ENCODE peak calls at places on chromosomes 7 and 10, in nine cellular contexts. One of them, this sample, is unnamed.

GRCh38 chr10:27503498-27504006 is 552 bp upstream of the RAB18 start:
- DNase-seq in lower lobe of right lung: no peak
- DNase-seq in activated CD4-positive, alpha-beta T cell treated with anti-CD3 and anti-CD28 coated beads, Interleukin-2, amount 50 U/mL, for 1 hour: no peak
- DNase-seq in DMS153: no peak
- DNase-seq in RPMI8226: no peak
- DNase-seq in choroid plexus epithelial cell: no peak
- DNase-seq in hepatocyte: no peak
- DNase-seq in psoas muscle: no peak
- DNase-seq in cortex of kidney: no peak
- DNase-seq in this sample: no peak

GRCh38 chr7:23062452-23062851 is 43.1 kb upstream of the KLHL7 start:
- DNase-seq in lower lobe of right lung: no peak
- DNase-seq in activated CD4-positive, alpha-beta T cell treated with anti-CD3 and anti-CD28 coated beads, Interleukin-2, amount 50 U/mL, for 1 hour: no peak
- DNase-seq in DMS153: no peak
- DNase-seq in RPMI8226: no peak
- DNase-seq in choroid plexus epithelial cell: peak; percentile 21
- DNase-seq in hepatocyte: no peak
- DNase-seq in psoas muscle: no peak
- DNase-seq in cortex of kidney: no peak
- DNase-seq in this sample: no peak

GRCh38 chr10:78973901-78974408 is 94.8 kb upstream of the ZMIZ1 start:
- DNase-seq in lower lobe of right lung: peak; percentile 82
- DNase-seq in activated CD4-positive, alpha-beta T cell treated with anti-CD3 and anti-CD28 coated beads, Interleukin-2, amount 50 U/mL, for 1 hour: peak; percentile 33
- DNase-seq in DMS153: peak; percentile 92
- DNase-seq in RPMI8226: peak; percentile 56
- DNase-seq in choroid plexus epithelial cell: peak; percentile 67
- DNase-seq in hepatocyte: peak; percentile 80
- DNase-seq in psoas muscle: peak; percentile 89
- DNase-seq in cortex of kidney: no peak
- DNase-seq in this sample: peak; percentile 16

GRCh38 chr7:101398631-101399289 is 36.1 kb downstream of the COL26A1 start:
- DNase-seq in lower lobe of right lung: no peak
- DNase-seq in activated CD4-positive, alpha-beta T cell treated with anti-CD3 and anti-CD28 coated beads, Interleukin-2, amount 50 U/mL, for 1 hour: no peak
- DNase-seq in DMS153: no peak
- DNase-seq in RPMI8226: no peak
- DNase-seq in choroid plexus epithelial cell: no peak
- DNase-seq in hepatocyte: no peak
- DNase-seq in psoas muscle: no peak
- DNase-seq in cortex of kidney: no peak
- DNase-seq in this sample: no peak

GRCh38 chr10:49165940-49166803 is 22.0 kb downstream of the TMEM273 start:
- DNase-seq in lower lobe of right lung: no peak
- DNase-seq in activated CD4-positive, alpha-beta T cell treated with anti-CD3 and anti-CD28 coated beads, Interleukin-2, amount 50 U/mL, for 1 hour: no peak
- DNase-seq in DMS153: no peak
- DNase-seq in RPMI8226: no peak
- DNase-seq in choroid plexus epithelial cell: no peak
- DNase-seq in hepatocyte: no peak
- DNase-seq in psoas muscle: no peak
- DNase-seq in cortex of kidney: no peak
- DNase-seq in this sample: no peak

GRCh38 chr7:157679607-157680006 is 342.8 kb downstream of the DNAJB6 start:
- DNase-seq in lower lobe of right lung: no peak
- DNase-seq in activated CD4-positive, alpha-beta T cell treated with anti-CD3 and anti-CD28 coated beads, Interleukin-2, amount 50 U/mL, for 1 hour: no peak
- DNase-seq in DMS153: no peak
- DNase-seq in RPMI8226: no peak
- DNase-seq in choroid plexus epithelial cell: peak; percentile 14
- DNase-seq in hepatocyte: no peak
- DNase-seq in psoas muscle: no peak
- DNase-seq in cortex of kidney: no peak
- DNase-seq in this sample: no peak

GRCh38 chr10:71717056-71717755 is 2.4 kb downstream of the C10orf105 start:
- DNase-seq in lower lobe of right lung: no peak
- DNase-seq in activated CD4-positive, alpha-beta T cell treated with anti-CD3 and anti-CD28 coated beads, Interleukin-2, amount 50 U/mL, for 1 hour: no peak
- DNase-seq in DMS153: no peak
- DNase-seq in RPMI8226: no peak
- DNase-seq in choroid plexus epithelial cell: no peak
- DNase-seq in hepatocyte: no peak
- DNase-seq in psoas muscle: no peak
- DNase-seq in cortex of kidney: no peak
- DNase-seq in this sample: no peak

GRCh38 chr7:92417913-92418312 is 29.4 kb upstream of the GATAD1 start:
- DNase-seq in lower lobe of right lung: no peak
- DNase-seq in activated CD4-positive, alpha-beta T cell treated with anti-CD3 and anti-CD28 coated beads, Interleukin-2, amount 50 U/mL, for 1 hour: no peak
- DNase-seq in DMS153: no peak
- DNase-seq in RPMI8226: no peak
- DNase-seq in choroid plexus epithelial cell: no peak
- DNase-seq in hepatocyte: no peak
- DNase-seq in psoas muscle: no peak
- DNase-seq in cortex of kidney: no peak
- DNase-seq in this sample: no peak

GRCh38 chr10:88794731-88795130 is 7.8 kb upstream of the LIPM start:
- DNase-seq in lower lobe of right lung: no peak
- DNase-seq in activated CD4-positive, alpha-beta T cell treated with anti-CD3 and anti-CD28 coated beads, Interleukin-2, amount 50 U/mL, for 1 hour: no peak
- DNase-seq in DMS153: no peak
- DNase-seq in RPMI8226: no peak
- DNase-seq in choroid plexus epithelial cell: no peak
- DNase-seq in hepatocyte: no peak
- DNase-seq in psoas muscle: no peak
- DNase-seq in cortex of kidney: no peak
- DNase-seq in this sample: no peak

GRCh38 chr7:69599879-69600764 is 1.8 kb downstream of the AUTS2 start:
- DNase-seq in lower lobe of right lung: no peak
- DNase-seq in activated CD4-positive, alpha-beta T cell treated with anti-CD3 and anti-CD28 coated beads, Interleukin-2, amount 50 U/mL, for 1 hour: no peak
- DNase-seq in DMS153: no peak
- DNase-seq in RPMI8226: no peak
- DNase-seq in choroid plexus epithelial cell: no peak
- DNase-seq in hepatocyte: peak; percentile 32
- DNase-seq in psoas muscle: no peak
- DNase-seq in cortex of kidney: no peak
- DNase-seq in this sample: peak; percentile 71

GRCh38 chr7:129607471-129608120 is 3.9 kb upstream of the NRF1 start:
- DNase-seq in lower lobe of right lung: no peak
- DNase-seq in activated CD4-positive, alpha-beta T cell treated with anti-CD3 and anti-CD28 coated beads, Interleukin-2, amount 50 U/mL, for 1 hour: peak; percentile 37
- DNase-seq in DMS153: no peak
- DNase-seq in RPMI8226: peak; percentile 52
- DNase-seq in choroid plexus epithelial cell: peak; percentile 62
- DNase-seq in hepatocyte: peak; percentile 35
- DNase-seq in psoas muscle: no peak
- DNase-seq in cortex of kidney: no peak
- DNase-seq in this sample: peak; percentile 67

GRCh38 chr7:128042027-128042426 is 10.8 kb upstream of the LRRC4 start:
- DNase-seq in lower lobe of right lung: no peak
- DNase-seq in activated CD4-positive, alpha-beta T cell treated with anti-CD3 and anti-CD28 coated beads, Interleukin-2, amount 50 U/mL, for 1 hour: no peak
- DNase-seq in DMS153: no peak
- DNase-seq in RPMI8226: no peak
- DNase-seq in choroid plexus epithelial cell: no peak
- DNase-seq in hepatocyte: no peak
- DNase-seq in psoas muscle: no peak
- DNase-seq in cortex of kidney: no peak
- DNase-seq in this sample: no peak

GRCh38 chr7:2820508-2820934 is 23.6 kb downstream of the GNA12 start:
- DNase-seq in lower lobe of right lung: peak; percentile 81
- DNase-seq in activated CD4-positive, alpha-beta T cell treated with anti-CD3 and anti-CD28 coated beads, Interleukin-2, amount 50 U/mL, for 1 hour: no peak
- DNase-seq in DMS153: no peak
- DNase-seq in RPMI8226: peak; percentile 21
- DNase-seq in choroid plexus epithelial cell: peak; percentile 98
- DNase-seq in hepatocyte: peak; percentile 67
- DNase-seq in psoas muscle: peak; percentile 84
- DNase-seq in cortex of kidney: no peak
- DNase-seq in this sample: no peak

GRCh38 chr7:47132471-47132870 is 449.4 kb downstream of the TNS3 start:
- DNase-seq in lower lobe of right lung: no peak
- DNase-seq in activated CD4-positive, alpha-beta T cell treated with anti-CD3 and anti-CD28 coated beads, Interleukin-2, amount 50 U/mL, for 1 hour: no peak
- DNase-seq in DMS153: no peak
- DNase-seq in RPMI8226: no peak
- DNase-seq in choroid plexus epithelial cell: no peak
- DNase-seq in hepatocyte: no peak
- DNase-seq in psoas muscle: no peak
- DNase-seq in cortex of kidney: no peak
- DNase-seq in this sample: no peak

GRCh38 chr7:47465191-47465590 is 116.7 kb downstream of the TNS3 start:
- DNase-seq in lower lobe of right lung: no peak
- DNase-seq in activated CD4-positive, alpha-beta T cell treated with anti-CD3 and anti-CD28 coated beads, Interleukin-2, amount 50 U/mL, for 1 hour: no peak
- DNase-seq in DMS153: no peak
- DNase-seq in RPMI8226: no peak
- DNase-seq in choroid plexus epithelial cell: no peak
- DNase-seq in hepatocyte: no peak
- DNase-seq in psoas muscle: peak; percentile 68
- DNase-seq in cortex of kidney: no peak
- DNase-seq in this sample: no peak

GRCh38 chr7:26815452-26815851 is 48.9 kb downstream of the SKAP2 start:
- DNase-seq in lower lobe of right lung: no peak
- DNase-seq in activated CD4-positive, alpha-beta T cell treated with anti-CD3 and anti-CD28 coated beads, Interleukin-2, amount 50 U/mL, for 1 hour: no peak
- DNase-seq in DMS153: no peak
- DNase-seq in RPMI8226: no peak
- DNase-seq in choroid plexus epithelial cell: no peak
- DNase-seq in hepatocyte: no peak
- DNase-seq in psoas muscle: no peak
- DNase-seq in cortex of kidney: no peak
- DNase-seq in this sample: no peak

GRCh38 chr7:137962875-137963507 is 38.9 kb downstream of the CREB3L2 start:
- DNase-seq in lower lobe of right lung: no peak
- DNase-seq in activated CD4-positive, alpha-beta T cell treated with anti-CD3 and anti-CD28 coated beads, Interleukin-2, amount 50 U/mL, for 1 hour: no peak
- DNase-seq in DMS153: no peak
- DNase-seq in RPMI8226: no peak
- DNase-seq in choroid plexus epithelial cell: no peak
- DNase-seq in hepatocyte: no peak
- DNase-seq in psoas muscle: no peak
- DNase-seq in cortex of kidney: no peak
- DNase-seq in this sample: no peak

GRCh38 chr10:3955954-3956617 is 171.1 kb upstream of the KLF6 start:
- DNase-seq in lower lobe of right lung: no peak
- DNase-seq in activated CD4-positive, alpha-beta T cell treated with anti-CD3 and anti-CD28 coated beads, Interleukin-2, amount 50 U/mL, for 1 hour: no peak
- DNase-seq in DMS153: peak; percentile 68
- DNase-seq in RPMI8226: no peak
- DNase-seq in choroid plexus epithelial cell: no peak
- DNase-seq in hepatocyte: no peak
- DNase-seq in psoas muscle: no peak
- DNase-seq in cortex of kidney: no peak
- DNase-seq in this sample: no peak

GRCh38 chr7:142671506-142671905 is 77.8 kb upstream of the PRSS1 start:
- DNase-seq in lower lobe of right lung: no peak
- DNase-seq in activated CD4-positive, alpha-beta T cell treated with anti-CD3 and anti-CD28 coated beads, Interleukin-2, amount 50 U/mL, for 1 hour: no peak
- DNase-seq in DMS153: no peak
- DNase-seq in RPMI8226: peak; percentile 66
- DNase-seq in choroid plexus epithelial cell: no peak
- DNase-seq in hepatocyte: no peak
- DNase-seq in psoas muscle: no peak
- DNase-seq in cortex of kidney: no peak
- DNase-seq in this sample: no peak

GRCh38 chr7:134788191-134788590 is 8.8 kb downstream of the CALD1 start:
- DNase-seq in lower lobe of right lung: no peak
- DNase-seq in activated CD4-positive, alpha-beta T cell treated with anti-CD3 and anti-CD28 coated beads, Interleukin-2, amount 50 U/mL, for 1 hour: no peak
- DNase-seq in DMS153: no peak
- DNase-seq in RPMI8226: no peak
- DNase-seq in choroid plexus epithelial cell: peak; percentile 18
- DNase-seq in hepatocyte: no peak
- DNase-seq in psoas muscle: no peak
- DNase-seq in cortex of kidney: no peak
- DNase-seq in this sample: no peak

GRCh38 chr10:133608855-133609254 is 17.7 kb downstream of the FRG2B start:
- DNase-seq in lower lobe of right lung: no peak
- DNase-seq in activated CD4-positive, alpha-beta T cell treated with anti-CD3 and anti-CD28 coated beads, Interleukin-2, amount 50 U/mL, for 1 hour: no peak
- DNase-seq in DMS153: no peak
- DNase-seq in RPMI8226: peak; percentile 2
- DNase-seq in choroid plexus epithelial cell: peak; percentile 33
- DNase-seq in hepatocyte: no peak
- DNase-seq in psoas muscle: no peak
- DNase-seq in cortex of kidney: no peak
- DNase-seq in this sample: no peak

GRCh38 chr7:28517206-28517605 is 104.9 kb downstream of the CREB5 start:
- DNase-seq in lower lobe of right lung: no peak
- DNase-seq in activated CD4-positive, alpha-beta T cell treated with anti-CD3 and anti-CD28 coated beads, Interleukin-2, amount 50 U/mL, for 1 hour: no peak
- DNase-seq in DMS153: no peak
- DNase-seq in RPMI8226: no peak
- DNase-seq in choroid plexus epithelial cell: no peak
- DNase-seq in hepatocyte: no peak
- DNase-seq in psoas muscle: no peak
- DNase-seq in cortex of kidney: no peak
- DNase-seq in this sample: no peak

GRCh38 chr7:155517969-155518368 is 28.4 kb downstream of the CNPY1 start:
- DNase-seq in lower lobe of right lung: no peak
- DNase-seq in activated CD4-positive, alpha-beta T cell treated with anti-CD3 and anti-CD28 coated beads, Interleukin-2, amount 50 U/mL, for 1 hour: no peak
- DNase-seq in DMS153: no peak
- DNase-seq in RPMI8226: no peak
- DNase-seq in choroid plexus epithelial cell: no peak
- DNase-seq in hepatocyte: no peak
- DNase-seq in psoas muscle: no peak
- DNase-seq in cortex of kidney: no peak
- DNase-seq in this sample: no peak

GRCh38 chr7:105799006-105799405 is 77.4 kb downstream of the ATXN7L1 start:
- DNase-seq in lower lobe of right lung: no peak
- DNase-seq in activated CD4-positive, alpha-beta T cell treated with anti-CD3 and anti-CD28 coated beads, Interleukin-2, amount 50 U/mL, for 1 hour: no peak
- DNase-seq in DMS153: no peak
- DNase-seq in RPMI8226: no peak
- DNase-seq in choroid plexus epithelial cell: no peak
- DNase-seq in hepatocyte: no peak
- DNase-seq in psoas muscle: no peak
- DNase-seq in cortex of kidney: no peak
- DNase-seq in this sample: no peak

GRCh38 chr7:100778061-100778621 is 44.7 kb downstream of the ZAN start:
- DNase-seq in lower lobe of right lung: no peak
- DNase-seq in activated CD4-positive, alpha-beta T cell treated with anti-CD3 and anti-CD28 coated beads, Interleukin-2, amount 50 U/mL, for 1 hour: no peak
- DNase-seq in DMS153: no peak
- DNase-seq in RPMI8226: no peak
- DNase-seq in choroid plexus epithelial cell: no peak
- DNase-seq in hepatocyte: no peak
- DNase-seq in psoas muscle: no peak
- DNase-seq in cortex of kidney: no peak
- DNase-seq in this sample: no peak

GRCh38 chr10:78543749-78544446 is 510.2 kb downstream of the RPS24 start:
- DNase-seq in lower lobe of right lung: no peak
- DNase-seq in activated CD4-positive, alpha-beta T cell treated with anti-CD3 and anti-CD28 coated beads, Interleukin-2, amount 50 U/mL, for 1 hour: no peak
- DNase-seq in DMS153: no peak
- DNase-seq in RPMI8226: no peak
- DNase-seq in choroid plexus epithelial cell: peak; percentile 92
- DNase-seq in hepatocyte: peak; percentile 64
- DNase-seq in psoas muscle: peak; percentile 87
- DNase-seq in cortex of kidney: no peak
- DNase-seq in this sample: no peak

GRCh38 chr10:110408203-110408871 is 89.4 kb upstream of the DUSP5 start:
- DNase-seq in lower lobe of right lung: peak; percentile 44
- DNase-seq in activated CD4-positive, alpha-beta T cell treated with anti-CD3 and anti-CD28 coated beads, Interleukin-2, amount 50 U/mL, for 1 hour: no peak
- DNase-seq in DMS153: no peak
- DNase-seq in RPMI8226: no peak
- DNase-seq in choroid plexus epithelial cell: peak; percentile 35
- DNase-seq in hepatocyte: no peak
- DNase-seq in psoas muscle: no peak
- DNase-seq in cortex of kidney: no peak
- DNase-seq in this sample: no peak

This sample was measured in NAMALWA.